ENCODE peak calls at places on chromosomes 1 and 21, in nine cellular contexts. F is PC-3, G is GM23248, K is HCT116, D is GM23338, T is MM.1S, X is OCI-LY7, Q is SK-N-SH, P is neural progenitor cell. L is an unnamed sample.

GRCh38 chr1:29800120-29800519 is 563.8 kb downstream of the PTPRU start:
- DNase-seq in F (no peak), G (no peak), K (no peak), D (no peak), T (no peak), X (no peak), Q (peak; percentile 11), P (no peak), L (no peak)

GRCh38 chr1:179077396-179077795 is 4.5 kb upstream of the TOR3A start:
- DNase-seq in F (peak; percentile 73), G (peak; percentile 69), K (no peak), D (no peak), T (no peak), X (no peak), Q (no peak), P (no peak), L (no peak)

GRCh38 chr1:203499643-203500278 is 5.8 kb downstream of the OPTC start:
- DNase-seq in F (no peak), G (no peak), K (no peak), D (no peak), T (no peak), X (no peak), Q (no peak), P (no peak), L (no peak)

GRCh38 chr1:94644371-94644770 is 102.8 kb upstream of the F3 start:
- DNase-seq in F (no peak), G (no peak), K (no peak), D (no peak), T (no peak), X (no peak), Q (no peak), P (no peak), L (no peak)

GRCh38 chr1:25958475-25958874 is 39.4 kb downstream of the PAFAH2 start:
- DNase-seq in F (peak; percentile 78), G (peak; percentile 93), K (no peak), D (no peak), T (no peak), X (no peak), Q (no peak), P (no peak), L (no peak)

GRCh38 chr21:23162213-23162946 is 2164.2 kb downstream of the NCAM2 start:
- DNase-seq in F (peak; percentile 82), G (no peak), K (no peak), D (no peak), T (peak; percentile 19), X (no peak), Q (no peak), P (no peak), L (peak; percentile 6)

GRCh38 chr1:9557624-9558023 is 18.4 kb downstream of the SLC25A33 start:
- DNase-seq in F (no peak), G (no peak), K (no peak), D (no peak), T (no peak), X (peak; percentile 28), Q (no peak), P (no peak), L (no peak)

GRCh38 chr1:30847358-30847972 is 61.1 kb downstream of the SDC3 start:
- DNase-seq in F (no peak), G (no peak), K (no peak), D (peak; percentile 73), T (no peak), X (no peak), Q (no peak), P (peak; percentile 66), L (peak; percentile 59)

GRCh38 chr1:4027008-4027407 is 126.9 kb upstream of the C1orf174 start:
- DNase-seq in F (no peak), G (no peak), K (no peak), D (no peak), T (no peak), X (peak; percentile 66), Q (no peak), P (no peak), L (no peak)

GRCh38 chr1:4023678-4024077 is 123.6 kb upstream of the C1orf174 start:
- DNase-seq in F (no peak), G (no peak), K (no peak), D (no peak), T (no peak), X (peak; percentile 39), Q (no peak), P (no peak), L (peak; percentile 4)

GRCh38 chr1:4025752-4026151 is 125.7 kb upstream of the C1orf174 start:
- DNase-seq in F (no peak), G (no peak), K (no peak), D (no peak), T (no peak), X (no peak), Q (no peak), P (no peak), L (no peak)

GRCh38 chr1:4022715-4023114 is 122.6 kb upstream of the C1orf174 start:
- DNase-seq in F (no peak), G (no peak), K (no peak), D (no peak), T (no peak), X (no peak), Q (no peak), P (no peak), L (peak; percentile 1)

GRCh38 chr1:4024811-4025210 is 124.7 kb upstream of the C1orf174 start:
- DNase-seq in F (no peak), G (no peak), K (no peak), D (no peak), T (no peak), X (no peak), Q (no peak), P (no peak), L (no peak)
- H3K27ac ChIP-seq in F (no peak overlapping the region), G (no peak overlapping the region), K (no peak overlapping the region), D (no peak overlapping the region), T (no peak overlapping the region), X (no peak overlapping the region), Q (no peak overlapping the region), P (no peak overlapping the region), L (no peak overlapping the region)

GRCh38 chr1:43552813-43553212 is 22.1 kb downstream of the PTPRF start:
- DNase-seq in F (no peak), G (peak; percentile 31), K (no peak), D (no peak), T (no peak), X (no peak), Q (no peak), P (no peak), L (peak; percentile 67)

GRCh38 chr1:43550598-43551246 is 20.0 kb downstream of the PTPRF start:
- DNase-seq in F (no peak), G (no peak), K (no peak), D (peak; percentile 27), T (no peak), X (no peak), Q (no peak), P (no peak), L (no peak)

GRCh38 chr1:43551396-43551888 is 20.8 kb downstream of the PTPRF start:
- DNase-seq in F (no peak), G (no peak), K (no peak), D (no peak), T (no peak), X (no peak), Q (no peak), P (no peak), L (no peak)

GRCh38 chr1:43549921-43550597 is 19.4 kb downstream of the PTPRF start:
- DNase-seq in F (peak; percentile 90), G (no peak), K (peak; percentile 68), D (peak; percentile 97), T (peak; percentile 74), X (no peak), Q (no peak), P (peak; percentile 91), L (peak; percentile 93)

GRCh38 chr1:43552059-43552742 is 21.5 kb downstream of the PTPRF start:
- DNase-seq in F (no peak), G (no peak), K (no peak), D (no peak), T (no peak), X (no peak), Q (no peak), P (no peak), L (no peak)
- H3K4me3 ChIP-seq in F (no peak overlapping the region), G (no peak overlapping the region), K (no peak overlapping the region), D (no peak overlapping the region), T (no peak overlapping the region), X (no peak overlapping the region), Q (no peak overlapping the region), P (no peak overlapping the region), L (no peak overlapping the region)

GRCh38 chr1:172288611-172289010 is 131.9 kb upstream of the C1orf105 start:
- DNase-seq in F (no peak), G (no peak), K (no peak), D (no peak), T (no peak), X (no peak), Q (no peak), P (no peak), L (no peak)

GRCh38 chr1:172287207-172287606 is 133.3 kb upstream of the C1orf105 start:
- DNase-seq in F (peak; percentile 38), G (peak; percentile 91), K (no peak), D (no peak), T (no peak), X (no peak), Q (no peak), P (no peak), L (no peak)

GRCh38 chr1:172286629-172287076 is 133.8 kb upstream of the C1orf105 start:
- DNase-seq in F (peak; percentile 69), G (peak; percentile 94), K (no peak), D (no peak), T (no peak), X (no peak), Q (no peak), P (no peak), L (no peak)

GRCh38 chr1:172279951-172280350 is 140.5 kb upstream of the C1orf105 start:
- DNase-seq in F (no peak), G (peak; percentile 50), K (no peak), D (no peak), T (no peak), X (no peak), Q (no peak), P (no peak), L (no peak)

DNA sequence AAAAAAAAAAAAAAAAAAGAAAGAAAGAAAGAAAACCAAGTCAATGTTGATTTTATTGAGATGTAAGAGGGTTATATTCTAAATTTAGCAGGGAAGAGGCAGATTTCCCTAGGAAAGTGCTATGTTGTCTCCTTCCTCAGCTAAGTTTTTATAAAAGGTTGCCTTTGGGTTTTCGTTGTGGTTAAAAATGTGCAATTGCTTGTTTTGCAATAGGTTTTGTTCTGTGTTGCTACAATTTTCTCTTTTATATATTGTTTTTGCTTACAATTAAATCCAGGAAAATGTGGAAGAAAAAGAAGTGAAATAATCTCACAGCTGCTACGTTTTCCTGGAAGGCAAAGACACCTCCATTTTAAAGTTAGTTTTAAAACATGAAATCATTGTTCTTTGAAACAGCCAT is 136.7 kb upstream of the C1orf105 start:
- DNase-seq in F (no peak), G (no peak), K (no peak), D (no peak), T (no peak), X (no peak), Q (no peak), P (no peak), L (no peak)
- TF ChIP-seq EZH2phosphoT487 in F (no peak), G (no peak), K (no peak), D (no peak), T (no peak), X (no peak), Q (no peak), P (no peak), L (no peak)

GRCh38 chr1:17080881-17081280 is 27.0 kb upstream of the SDHB start:
- DNase-seq in F (no peak), G (no peak), K (no peak), D (no peak), T (no peak), X (no peak), Q (no peak), P (no peak), L (no peak)

GRCh38 chr1:17081439-17081838 is 27.6 kb upstream of the SDHB start:
- DNase-seq in F (no peak), G (no peak), K (no peak), D (no peak), T (peak; percentile 38), X (no peak), Q (no peak), P (no peak), L (no peak)

GRCh38 chr1:17082761-17083160 is 28.9 kb upstream of the SDHB start:
- DNase-seq in F (no peak), G (no peak), K (no peak), D (no peak), T (no peak), X (no peak), Q (no peak), P (no peak), L (no peak)

GRCh38 chr1:17079140-17079868 is 25.5 kb upstream of the SDHB start:
- DNase-seq in F (no peak), G (no peak), K (no peak), D (no peak), T (no peak), X (no peak), Q (no peak), P (no peak), L (no peak)

GRCh38 chr1:17080085-17080759 is 26.4 kb upstream of the SDHB start:
- DNase-seq in F (no peak), G (no peak), K (no peak), D (no peak), T (no peak), X (no peak), Q (no peak), P (no peak), L (no peak)
- H3K27ac ChIP-seq in F (no peak overlapping the region), G (no peak overlapping the region), K (no peak overlapping the region), D (no peak overlapping the region), T (no peak overlapping the region), X (no peak overlapping the region), Q (no peak overlapping the region), P (no peak overlapping the region), L (no peak overlapping the region)

L was measured in hepatocyte.